ENCODE peak calls at places on chromosomes 2 and 18, in four cellular contexts. R is adrenal gland; W is heart right ventricle; O is CD8-positive, alpha-beta T cell. V is an unnamed sample.

GRCh38 chr2:229780856-229781773 is 66.8 kb upstream of the DNER start:
- DNase-seq in R (no peak), W (no peak), O (no peak), V (peak; percentile 39)

GRCh38 chr2:8543412-8544167 is 138.3 kb upstream of the ID2 start:
- DNase-seq in R (peak; percentile 73), W (peak; percentile 55), O (no peak), V (peak; percentile 65)

GRCh38 chr2:7819860-7820259 is 862.0 kb upstream of the ID2 start:
- DNase-seq in R (no peak), W (no peak), O (no peak), V (no peak)

GRCh38 chr2:18742382-18742781 is 153.0 kb upstream of the NT5C1B start:
- DNase-seq in R (no peak), W (peak; percentile 36), O (no peak), V (no peak)

GRCh38 chr2:106157416-106157815 is 36.7 kb downstream of the UXS1 start:
- DNase-seq in R (no peak), W (no peak), O (no peak), V (no peak)

GRCh38 chr2:172484253-172484652 is 56.9 kb downstream of the ITGA6 start:
- DNase-seq in R (no peak), W (no peak), O (no peak), V (peak; percentile 54)

GRCh38 chr18:46916551-46917107 is 678 bp downstream of the PIAS2 start:
- DNase-seq in R (peak; percentile 26), W (no peak), O (peak; percentile 67), V (peak; percentile 41)

GRCh38 chr2:15832849-15833680 is 107.3 kb upstream of the MYCN start:
- DNase-seq in R (no peak), W (no peak), O (no peak), V (no peak)

GRCh38 chr18:35153609-35154273 is 87.1 kb upstream of the ZNF397 start:
- DNase-seq in R (no peak), W (no peak), O (no peak), V (peak; percentile 59)

GRCh38 chr2:54767921-54768320 is 44.5 kb downstream of the EML6 start:
- DNase-seq in R (no peak), W (no peak), O (no peak), V (peak; percentile 18)

GRCh38 chr18:55779711-55780590 is 192.0 kb upstream of the TCF4 start:
- DNase-seq in R (no peak), W (peak; percentile 55), O (no peak), V (no peak)
- H3K4me3 ChIP-seq in R (no peak overlapping the region), W (peak overlapping the region; percentile 71), O (no peak overlapping the region), V (no peak overlapping the region)

GRCh38 chr2:56739421-56739820 is 555.6 kb downstream of the CCDC85A start:
- DNase-seq in R (no peak), W (no peak), O (no peak), V (no peak)

GRCh38 chr2:56743807-56744206 is 560.0 kb downstream of the CCDC85A start:
- DNase-seq in R (no peak), W (no peak), O (no peak), V (no peak)

GRCh38 chr2:56741601-56742102 is 557.9 kb downstream of the CCDC85A start:
- DNase-seq in R (no peak), W (peak; percentile 13), O (no peak), V (no peak)
- H3K4me3 ChIP-seq in R (no peak overlapping the region), W (no peak overlapping the region), O (no peak overlapping the region), V (no peak overlapping the region)

GRCh38 chr18:48215876-48216638 is 193.1 kb downstream of the ZBTB7C start:
- DNase-seq in R (no peak), W (no peak), O (no peak), V (no peak)
- H3K4me3 ChIP-seq in R (no peak overlapping the region), W (no peak overlapping the region), O (no peak overlapping the region), V (no peak overlapping the region)

GRCh38 chr2:189584662-189585061 is 4.1 kb upstream of the SLC40A1 start:
- DNase-seq in R (no peak), W (no peak), O (no peak), V (no peak)
- H3K4me3 ChIP-seq in R (no peak overlapping the region), W (no peak overlapping the region), O (no peak overlapping the region), V (no peak overlapping the region)

GRCh38 chr2:177905640-177906039 is 166.9 kb downstream of the PDE11A start:
- DNase-seq in R (no peak), W (no peak), O (no peak), V (no peak)
- H3K4me3 ChIP-seq in R (no peak overlapping the region), W (no peak overlapping the region), O (no peak overlapping the region), V (no peak overlapping the region)

V was measured in Jurkat, Clone E6-1.